ENCODE peak calls at places on chromosomes 3 and 15, in five cellular contexts. E, Z, F, B and J are unnamed samples.

GRCh38 chr3:42666022-42666421 is 12.5 kb downstream of the ZBTB47 start:
- DNase-seq in Z (peak; percentile 27), F (no peak), E (no peak), B (no peak), J (no peak)

GRCh38 chr3:116135462-116135861 is 309.8 kb downstream of the LSAMP start:
- DNase-seq in F (no peak), B (no peak), Z (peak; percentile 36), E (peak; percentile 59), J (no peak)

GRCh38 chr3:186057594-186057993 is 51.3 kb downstream of the ETV5 start:
- DNase-seq in E (peak; percentile 97), Z (no peak), F (no peak), B (no peak), J (no peak)

GRCh38 chr15:69810441-69811071 is 287.2 kb downstream of the TLE3 start:
- DNase-seq in E (no peak), B (no peak), Z (no peak), F (no peak), J (no peak)

GRCh38 chr3:11591006-11591360 is 52.7 kb downstream of the VGLL4 start:
- DNase-seq in F (no peak), Z (no peak), E (peak; percentile 60), B (no peak), J (no peak)

GRCh38 chr15:52668133-52668532 is 11.1 kb downstream of the ATOSA start:
- DNase-seq in B (no peak), E (peak; percentile 12), Z (no peak), F (no peak), J (no peak)

GRCh38 chr3:147328711-147329110 is 77.6 kb downstream of the ZIC4 start:
- DNase-seq in Z (no peak), E (no peak), B (no peak), F (no peak), J (no peak)

GRCh38 chr3:120468635-120469295 is 18.0 kb upstream of the FSTL1 start:
- DNase-seq in F (no peak), Z (no peak), E (no peak), B (no peak), J (no peak)

GRCh38 chr3:155737844-155738460 is 6.9 kb downstream of the PLCH1 start:
- DNase-seq in F (peak; percentile 48), E (no peak), B (no peak), Z (no peak), J (peak; percentile 90)

GRCh38 chr3:185225523-185225922 is 28.3 kb downstream of the EHHADH start:
- DNase-seq in Z (no peak), B (no peak), E (peak; percentile 77), F (no peak), J (no peak)

GRCh38 chr3:129000742-129001100 is 383 bp upstream of the EFCC1 start:
- DNase-seq in E (no peak), Z (no peak), B (no peak), F (no peak), J (no peak)

GRCh38 chr3:99878005-99878404 is 60.3 kb downstream of the CMSS1 start:
- DNase-seq in B (peak; percentile 32), Z (no peak), E (peak; percentile 88), F (no peak), J (peak; percentile 67)

GRCh38 chr3:119937229-119937628 is 155.3 kb downstream of the NR1I2 start:
- DNase-seq in E (peak; percentile 10), Z (no peak), B (no peak), F (peak; percentile 78), J (no peak)

GRCh38 chr3:158809642-158810041 is 7.8 kb downstream of the MFSD1 start:
- DNase-seq in E (peak; percentile 37), F (no peak), B (no peak), Z (no peak), J (no peak)

GRCh38 chr3:62875103-62876002 is at the start of gene CADPS:
- DNase-seq in Z (peak; percentile 65), F (no peak), E (no peak), B (no peak), J (no peak)

GRCh38 chr3:62873672-62874397 is 1.4 kb downstream of the CADPS start:
- DNase-seq in F (no peak), B (no peak), Z (peak; percentile 81), E (no peak), J (no peak)

GRCh38 chr3:62876064-62876463 is 848 bp upstream of the CADPS start:
- DNase-seq in E (peak; percentile 20), F (no peak), B (no peak), Z (peak; percentile 2), J (peak; percentile 20)

GRCh38 chr3:62872318-62872717 is 2.9 kb downstream of the CADPS start:
- DNase-seq in E (no peak), F (no peak), B (no peak), Z (no peak), J (no peak)

GRCh38 chr3:62874398-62875102 is 666 bp downstream of the CADPS start:
- DNase-seq in B (no peak), F (no peak), Z (peak; percentile 67), E (no peak), J (no peak)
- TF ChIP-seq MXI1 in B (no peak), F (no peak), Z (no peak), E (no peak), J (no peak)

GRCh38 chr3:132659370-132660055 is at the start of gene ACAD11:
- DNase-seq in B (peak; percentile 41), Z (peak; percentile 80), E (peak; percentile 68), F (peak; percentile 35), J (peak; percentile 57)
- TF ChIP-seq MXI1 in B (no peak), Z (peak; percentile 42), E (peak; percentile 73), F (no peak), J (no peak)

GRCh38 chr3:106688463-106688862 is 688.8 kb upstream of the CCDC54 start:
- DNase-seq in Z (no peak), E (peak; percentile 92), F (no peak), B (no peak), J (peak; percentile 47)

GRCh38 chr3:106687905-106688304 is 689.3 kb upstream of the CCDC54 start:
- DNase-seq in F (no peak), Z (no peak), E (no peak), B (no peak), J (no peak)

GRCh38 chr3:106691476-106691875 is 685.8 kb upstream of the CCDC54 start:
- DNase-seq in B (no peak), Z (no peak), F (no peak), E (no peak), J (no peak)

GRCh38 chr3:106683931-106684330 is 693.3 kb upstream of the CCDC54 start:
- DNase-seq in E (no peak), F (no peak), Z (no peak), B (no peak), J (no peak)

GRCh38 chr3:106685751-106686150 is 691.5 kb upstream of the CCDC54 start:
- DNase-seq in B (no peak), Z (no peak), E (no peak), F (no peak), J (no peak)
- TF ChIP-seq MXI1 in B (no peak), Z (no peak), E (no peak), F (no peak), J (no peak)

GRCh38 chr3:61813656-61814055 is 252.3 kb downstream of the PTPRG start:
- DNase-seq in E (peak; percentile 51), Z (no peak), B (no peak), F (no peak), J (no peak)
- TF ChIP-seq MXI1 in E (no peak), Z (no peak), B (no peak), F (no peak), J (no peak)